ENCODE peak calls at places on chromosomes 7 and 10, in seven cellular contexts. One of them, this sample, is unnamed.

GRCh38 chr7:7720193-7720592 is 1.8 kb upstream of the RPA3 start:
- DNase-seq in SJSA1: no peak
- DNase-seq in fibroblast of lung: no peak
- DNase-seq in PC-9: no peak
- DNase-seq in kidney: no peak
- DNase-seq in IMR-90: no peak
- DNase-seq in sigmoid colon: no peak
- DNase-seq in this sample: no peak

GRCh38 chr7:149855368-149856305 is 17.5 kb downstream of the ZNF862 start:
- DNase-seq in fibroblast of lung: peak; percentile 91
- DNase-seq in kidney: no peak
- DNase-seq in IMR-90: peak; percentile 88
- DNase-seq in SJSA1: peak; percentile 62
- DNase-seq in PC-9: peak; percentile 83
- DNase-seq in sigmoid colon: peak; percentile 46
- DNase-seq in this sample: peak; percentile 61

GRCh38 chr10:16828114-16828568 is 10.9 kb upstream of the RSU1 start:
- DNase-seq in IMR-90: peak; percentile 83
- DNase-seq in sigmoid colon: peak; percentile 71
- DNase-seq in fibroblast of lung: peak; percentile 74
- DNase-seq in PC-9: peak; percentile 52
- DNase-seq in SJSA1: peak; percentile 56
- DNase-seq in kidney: peak; percentile 69
- DNase-seq in this sample: peak; percentile 90

GRCh38 chr7:155489862-155490696 is 32.1 kb downstream of the EN2 start:
- DNase-seq in SJSA1: no peak
- DNase-seq in fibroblast of lung: no peak
- DNase-seq in IMR-90: no peak
- DNase-seq in sigmoid colon: no peak
- DNase-seq in PC-9: no peak
- DNase-seq in kidney: peak; percentile 81
- DNase-seq in this sample: no peak

GRCh38 chr7:150784954-150785353 is 15.2 kb downstream of the TMEM176B start:
- DNase-seq in SJSA1: no peak
- DNase-seq in sigmoid colon: no peak
- DNase-seq in IMR-90: no peak
- DNase-seq in fibroblast of lung: no peak
- DNase-seq in PC-9: no peak
- DNase-seq in kidney: no peak
- DNase-seq in this sample: peak; percentile 48

GRCh38 chr7:156544919-156545715 is 95.5 kb upstream of the RNF32 start:
- DNase-seq in sigmoid colon: no peak
- DNase-seq in IMR-90: no peak
- DNase-seq in kidney: no peak
- DNase-seq in fibroblast of lung: no peak
- DNase-seq in PC-9: no peak
- DNase-seq in SJSA1: no peak
- DNase-seq in this sample: peak; percentile 26

GRCh38 chr10:43118631-43119415 is 19.4 kb upstream of the CSGALNACT2 start:
- DNase-seq in IMR-90: no peak
- DNase-seq in fibroblast of lung: no peak
- DNase-seq in SJSA1: no peak
- DNase-seq in PC-9: no peak
- DNase-seq in kidney: peak; percentile 59
- DNase-seq in sigmoid colon: no peak
- DNase-seq in this sample: no peak

GRCh38 chr7:21454906-21455305 is 27.0 kb downstream of the SP4 start:
- DNase-seq in sigmoid colon: no peak
- DNase-seq in fibroblast of lung: no peak
- DNase-seq in kidney: no peak
- DNase-seq in PC-9: no peak
- DNase-seq in IMR-90: no peak
- DNase-seq in SJSA1: no peak
- DNase-seq in this sample: no peak

GRCh38 chr7:133082390-133082766 is 488 bp upstream of the CHCHD3 start:
- DNase-seq in PC-9: no peak
- DNase-seq in SJSA1: no peak
- DNase-seq in fibroblast of lung: no peak
- DNase-seq in IMR-90: no peak
- DNase-seq in sigmoid colon: no peak
- DNase-seq in kidney: no peak
- DNase-seq in this sample: no peak

GRCh38 chr10:25294032-25294926 is 119.5 kb downstream of the GPR158 start:
- DNase-seq in IMR-90: peak; percentile 8
- DNase-seq in PC-9: peak; percentile 45
- DNase-seq in sigmoid colon: no peak
- DNase-seq in kidney: no peak
- DNase-seq in fibroblast of lung: peak; percentile 72
- DNase-seq in SJSA1: no peak
- DNase-seq in this sample: peak; percentile 24

GRCh38 chr10:123579675-123580074 is 86.5 kb upstream of the GPR26 start:
- DNase-seq in fibroblast of lung: no peak
- DNase-seq in SJSA1: no peak
- DNase-seq in IMR-90: no peak
- DNase-seq in sigmoid colon: no peak
- DNase-seq in kidney: no peak
- DNase-seq in PC-9: no peak
- DNase-seq in this sample: no peak

GRCh38 chr7:431041-431440 is 88.6 kb downstream of the PDGFA start:
- DNase-seq in IMR-90: no peak
- DNase-seq in kidney: no peak
- DNase-seq in PC-9: no peak
- DNase-seq in SJSA1: no peak
- DNase-seq in fibroblast of lung: no peak
- DNase-seq in sigmoid colon: no peak
- DNase-seq in this sample: no peak

GRCh38 chr10:70672165-70672992 is at the start of gene ADAMTS14:
- DNase-seq in kidney: no peak
- DNase-seq in sigmoid colon: no peak
- DNase-seq in PC-9: peak; percentile 34
- DNase-seq in SJSA1: no peak
- DNase-seq in IMR-90: no peak
- DNase-seq in fibroblast of lung: peak; percentile 64
- DNase-seq in this sample: peak; percentile 62

GRCh38 chr7:123797673-123798526 is 47.1 kb upstream of the HYAL4 start:
- DNase-seq in sigmoid colon: no peak
- DNase-seq in SJSA1: no peak
- DNase-seq in fibroblast of lung: peak; percentile 95
- DNase-seq in kidney: no peak
- DNase-seq in PC-9: peak; percentile 99
- DNase-seq in IMR-90: peak; percentile 78
- DNase-seq in this sample: peak; percentile 69

GRCh38 chr10:126013489-126014281 is 117.3 kb downstream of the FANK1 start:
- DNase-seq in fibroblast of lung: peak; percentile 97
- DNase-seq in SJSA1: peak; percentile 78
- DNase-seq in IMR-90: peak; percentile 96
- DNase-seq in sigmoid colon: no peak
- DNase-seq in kidney: peak; percentile 41
- DNase-seq in PC-9: no peak
- DNase-seq in this sample: peak; percentile 26

GRCh38 chr10:95519132-95519487 is 42.1 kb downstream of the SORBS1 start:
- DNase-seq in SJSA1: no peak
- DNase-seq in kidney: no peak
- DNase-seq in sigmoid colon: no peak
- DNase-seq in IMR-90: no peak
- DNase-seq in fibroblast of lung: no peak
- DNase-seq in PC-9: no peak
- DNase-seq in this sample: no peak

GRCh38 chr7:469591-469961 is 50.1 kb downstream of the PDGFA start:
- DNase-seq in SJSA1: peak; percentile 41
- DNase-seq in sigmoid colon: peak; percentile 36
- DNase-seq in kidney: peak; percentile 51
- DNase-seq in fibroblast of lung: no peak
- DNase-seq in IMR-90: no peak
- DNase-seq in PC-9: no peak
- DNase-seq in this sample: no peak

GRCh38 chr7:34062826-34063225 is 157.5 kb downstream of the BMPER start:
- DNase-seq in SJSA1: no peak
- DNase-seq in fibroblast of lung: no peak
- DNase-seq in IMR-90: no peak
- DNase-seq in kidney: no peak
- DNase-seq in sigmoid colon: no peak
- DNase-seq in PC-9: no peak
- DNase-seq in this sample: no peak

GRCh38 chr7:100435401-100436304 is 644 bp downstream of the PPP1R35 start:
- DNase-seq in SJSA1: no peak
- DNase-seq in kidney: peak; percentile 87
- DNase-seq in sigmoid colon: peak; percentile 75
- DNase-seq in fibroblast of lung: peak; percentile 33
- DNase-seq in IMR-90: no peak
- DNase-seq in PC-9: peak; percentile 44
- DNase-seq in this sample: peak; percentile 68

GRCh38 chr7:11830582-11831382 is 1.2 kb downstream of the THSD7A start:
- DNase-seq in kidney: no peak
- DNase-seq in fibroblast of lung: peak; percentile 61
- DNase-seq in sigmoid colon: no peak
- DNase-seq in PC-9: no peak
- DNase-seq in SJSA1: no peak
- DNase-seq in IMR-90: peak; percentile 1
- DNase-seq in this sample: peak; percentile 19

GRCh38 chr10:121662945-121663917 is 65.0 kb upstream of the FGFR2 start:
- DNase-seq in fibroblast of lung: no peak
- DNase-seq in kidney: no peak
- DNase-seq in IMR-90: no peak
- DNase-seq in sigmoid colon: no peak
- DNase-seq in PC-9: no peak
- DNase-seq in SJSA1: no peak
- DNase-seq in this sample: no peak

GRCh38 chr7:4266270-4267040 is 415.6 kb upstream of the FOXK1 start:
- DNase-seq in SJSA1: no peak
- DNase-seq in sigmoid colon: no peak
- DNase-seq in IMR-90: no peak
- DNase-seq in kidney: no peak
- DNase-seq in PC-9: no peak
- DNase-seq in fibroblast of lung: no peak
- DNase-seq in this sample: no peak

GRCh38 chr7:67105382-67105781 is 108.7 kb downstream of the TYW1 start:
- DNase-seq in sigmoid colon: no peak
- DNase-seq in IMR-90: peak; percentile 33
- DNase-seq in SJSA1: no peak
- DNase-seq in fibroblast of lung: peak; percentile 60
- DNase-seq in kidney: no peak
- DNase-seq in PC-9: no peak
- DNase-seq in this sample: peak; percentile 16

DNA sequence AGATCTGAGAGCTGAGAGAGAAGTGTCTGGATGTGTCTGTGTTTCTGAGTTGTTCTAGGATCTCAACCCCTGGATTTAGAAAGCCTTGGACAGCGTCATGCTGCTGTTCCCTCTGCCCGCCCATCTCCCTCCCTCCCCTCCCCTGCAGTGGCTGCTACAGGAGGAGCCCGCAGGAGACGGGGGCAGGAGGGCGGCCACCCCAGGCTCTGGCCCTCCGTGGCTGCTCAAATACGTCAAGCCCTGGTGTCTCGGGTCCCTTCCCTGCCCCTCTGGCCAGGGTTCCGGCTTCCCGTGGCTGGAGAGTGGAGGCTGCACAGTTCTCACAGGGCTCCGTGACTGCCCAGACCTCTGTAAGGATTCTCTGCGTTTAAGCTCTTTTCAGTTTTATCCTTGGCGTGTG is 79.5 kb downstream of the VIPR2 start:
- DNase-seq in SJSA1: no peak
- DNase-seq in fibroblast of lung: no peak
- DNase-seq in IMR-90: no peak
- DNase-seq in kidney: no peak
- DNase-seq in sigmoid colon: no peak
- DNase-seq in PC-9: no peak
- DNase-seq in this sample: no peak
- H3K27ac ChIP-seq in SJSA1: no peak overlapping the region
- H3K27ac ChIP-seq in fibroblast of lung: no peak overlapping the region
- H3K27ac ChIP-seq in IMR-90: no peak overlapping the region
- H3K27ac ChIP-seq in kidney: no peak overlapping the region
- H3K27ac ChIP-seq in sigmoid colon: no peak overlapping the region
- H3K27ac ChIP-seq in PC-9: no peak overlapping the region
- H3K27ac ChIP-seq in this sample: no peak overlapping the region

DNA sequence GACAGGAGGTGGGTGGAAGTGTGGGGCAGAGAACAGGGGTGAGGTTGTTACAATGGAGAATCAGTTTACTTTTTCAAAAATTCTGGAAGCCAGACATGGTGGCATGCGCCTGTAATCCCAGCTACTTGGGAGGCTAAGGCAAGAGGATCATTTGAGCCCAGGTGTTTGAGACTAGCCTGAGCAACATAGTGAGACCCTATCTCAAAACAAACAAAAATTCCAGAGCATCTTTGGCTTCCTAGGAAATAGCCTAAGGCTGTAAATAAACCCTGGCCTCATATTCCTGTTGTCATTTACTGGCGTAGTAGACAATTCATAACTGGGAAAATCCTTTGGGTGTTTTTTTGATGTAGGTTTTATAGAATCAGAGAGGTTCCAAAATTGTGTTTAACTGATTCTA is 44.0 kb downstream of the GBF1 start:
- DNase-seq in fibroblast of lung: no peak
- DNase-seq in IMR-90: no peak
- DNase-seq in sigmoid colon: no peak
- DNase-seq in SJSA1: no peak
- DNase-seq in kidney: no peak
- DNase-seq in PC-9: no peak
- DNase-seq in this sample: no peak
- H3K27ac ChIP-seq in fibroblast of lung: no peak overlapping the region
- H3K27ac ChIP-seq in IMR-90: no peak overlapping the region
- H3K27ac ChIP-seq in sigmoid colon: no peak overlapping the region
- H3K27ac ChIP-seq in SJSA1: no peak overlapping the region
- H3K27ac ChIP-seq in kidney: no peak overlapping the region
- H3K27ac ChIP-seq in PC-9: no peak overlapping the region
- H3K27ac ChIP-seq in this sample: no peak overlapping the region

GRCh38 chr7:35255417-35255798 is 1.5 kb upstream of the TBX20 start:
- DNase-seq in sigmoid colon: no peak
- DNase-seq in kidney: no peak
- DNase-seq in fibroblast of lung: no peak
- DNase-seq in PC-9: no peak
- DNase-seq in IMR-90: no peak
- DNase-seq in SJSA1: no peak
- DNase-seq in this sample: no peak
- H3K27ac ChIP-seq in sigmoid colon: no peak overlapping the region
- H3K27ac ChIP-seq in kidney: no peak overlapping the region
- H3K27ac ChIP-seq in fibroblast of lung: no peak overlapping the region
- H3K27ac ChIP-seq in PC-9: no peak overlapping the region
- H3K27ac ChIP-seq in IMR-90: no peak overlapping the region
- H3K27ac ChIP-seq in SJSA1: no peak overlapping the region
- H3K27ac ChIP-seq in this sample: peak overlapping the region; percentile 75

GRCh38 chr7:16921151-16921550 is 39.4 kb upstream of the AGR3 start:
- DNase-seq in IMR-90: no peak
- DNase-seq in fibroblast of lung: no peak
- DNase-seq in SJSA1: no peak
- DNase-seq in PC-9: peak; percentile 1
- DNase-seq in sigmoid colon: no peak
- DNase-seq in kidney: no peak
- DNase-seq in this sample: no peak

GRCh38 chr7:16918288-16918895 is 36.6 kb upstream of the AGR3 start:
- DNase-seq in fibroblast of lung: peak; percentile 30
- DNase-seq in PC-9: peak; percentile 45
- DNase-seq in SJSA1: no peak
- DNase-seq in IMR-90: peak; percentile 64
- DNase-seq in sigmoid colon: no peak
- DNase-seq in kidney: no peak
- DNase-seq in this sample: peak; percentile 65

GRCh38 chr7:16923019-16923418 is 41.2 kb upstream of the AGR3 start:
- DNase-seq in kidney: no peak
- DNase-seq in sigmoid colon: no peak
- DNase-seq in SJSA1: no peak
- DNase-seq in fibroblast of lung: no peak
- DNase-seq in IMR-90: no peak
- DNase-seq in PC-9: peak; percentile 32
- DNase-seq in this sample: no peak

GRCh38 chr7:16919440-16919839 is 37.7 kb upstream of the AGR3 start:
- DNase-seq in fibroblast of lung: no peak
- DNase-seq in PC-9: no peak
- DNase-seq in SJSA1: no peak
- DNase-seq in kidney: no peak
- DNase-seq in IMR-90: no peak
- DNase-seq in sigmoid colon: no peak
- DNase-seq in this sample: no peak

GRCh38 chr7:16921644-16922257 is 40.0 kb upstream of the AGR3 start:
- DNase-seq in IMR-90: peak; percentile 20
- DNase-seq in PC-9: peak; percentile 99
- DNase-seq in kidney: no peak
- DNase-seq in sigmoid colon: no peak
- DNase-seq in fibroblast of lung: peak; percentile 37
- DNase-seq in SJSA1: no peak
- DNase-seq in this sample: peak; percentile 28
- H3K27ac ChIP-seq in IMR-90: no peak overlapping the region
- H3K27ac ChIP-seq in PC-9: peak overlapping the region; percentile 84
- H3K27ac ChIP-seq in kidney: no peak overlapping the region
- H3K27ac ChIP-seq in sigmoid colon: no peak overlapping the region
- H3K27ac ChIP-seq in fibroblast of lung: no peak overlapping the region
- H3K27ac ChIP-seq in SJSA1: peak overlapping the region; percentile 22
- H3K27ac ChIP-seq in this sample: peak overlapping the region; percentile 87